ENCODE peak calls at places on chromosomes 4 and X, in ten cellular contexts. N, J, A, D, Z, O, F, M, R and Q are unnamed samples. For H3K4me1, the result is how much of the 10 kb centered on the place peaks cover.

GRCh38 chr4:8152865-8153257 is 5.8 kb downstream of the ABLIM2 start:
- DNase-seq in N (no peak), J (no peak), A (peak), D (no peak), Z (no peak), O (no peak), F (no peak), M (no peak), R (no peak), Q (peak)

GRCh38 chrX:9278475-9279270 is 186.2 kb upstream of the TBL1X start:
- DNase-seq in N (no peak), J (no peak), A (no peak), D (no peak), Z (no peak), O (peak), F (no peak), M (no peak), R (no peak), Q (no peak)

GRCh38 chr4:72899214-72899613 is 170.3 kb downstream of the COX18 start:
- DNase-seq in N (no peak), J (no peak), A (no peak), D (no peak), Z (no peak), O (no peak), F (no peak), M (no peak), R (no peak), Q (no peak)

GRCh38 chr4:31104033-31104432 is 383.9 kb downstream of the PCDH7 start:
- DNase-seq in N (no peak), J (no peak), A (no peak), D (no peak), Z (no peak), O (peak), F (no peak), M (no peak), R (no peak), Q (no peak)

GRCh38 chr4:141853091-141853734 is 216.8 kb downstream of the IL15 start:
- DNase-seq in N (peak), J (no peak), A (no peak), D (no peak), Z (no peak), O (no peak), F (no peak), M (no peak), R (no peak), Q (no peak)

GRCh38 chr4:41410049-41410448 is 127.9 kb upstream of the LIMCH1 start:
- DNase-seq in N (no peak), J (no peak), A (no peak), D (no peak), Z (no peak), O (peak), F (no peak), M (no peak), R (no peak), Q (no peak)

GRCh38 chr4:52914051-52914605 is 52.0 kb downstream of the RASL11B start:
- DNase-seq in N (no peak), J (no peak), A (no peak), D (no peak), Z (peak), O (peak), F (no peak), M (no peak), R (no peak), Q (peak)

GRCh38 chr4:6620891-6621555 is 19.5 kb upstream of the MRFAP1 start:
- DNase-seq in N (no peak), J (no peak), A (no peak), D (no peak), Z (no peak), O (no peak), F (no peak), M (no peak), R (no peak), Q (no peak)

GRCh38 chr4:168551945-168552695 is 55.3 kb downstream of the PALLD start:
- DNase-seq in N (no peak), J (no peak), A (no peak), D (no peak), Z (no peak), O (no peak), F (no peak), M (no peak), R (no peak), Q (no peak)

GRCh38 chrX:42934020-42934701 is 156.2 kb upstream of the PPP1R2C start:
- DNase-seq in N (peak), J (no peak), A (no peak), D (no peak), Z (no peak), O (no peak), F (no peak), M (no peak), R (no peak), Q (no peak)

GRCh38 chr4:151356510-151356909 is 31.1 kb upstream of the SH3D19 start:
- DNase-seq in N (no peak), J (no peak), A (no peak), D (no peak), Z (no peak), O (peak), F (no peak), M (no peak), R (no peak), Q (peak)

GRCh38 chrX:44871114-44871645 is 1.8 kb upstream of the KDM6A start:
- DNase-seq in N (peak), J (no peak), A (peak), D (no peak), Z (peak), O (no peak), F (no peak), M (peak), R (no peak), Q (no peak)

GRCh38 chrX:41559662-41560061 is 112.5 kb downstream of the NYX start:
- DNase-seq in N (no peak), J (no peak), A (no peak), D (no peak), Z (peak), O (peak), F (peak), M (no peak), R (no peak), Q (peak)

GRCh38 chr4:109052699-109053656 is 249.5 kb downstream of the COL25A1 start:
- DNase-seq in N (no peak), J (no peak), A (no peak), D (no peak), Z (no peak), O (no peak), F (no peak), M (no peak), R (no peak), Q (no peak)

GRCh38 chr4:153488719-153489384 is 22.7 kb downstream of the TMEM131L start:
- DNase-seq in N (no peak), J (no peak), A (peak), D (no peak), Z (no peak), O (no peak), F (no peak), M (no peak), R (no peak), Q (no peak)

GRCh38 chrX:9072281-9072680 is 38.4 kb upstream of the FAM9B start:
- DNase-seq in N (no peak), J (no peak), A (no peak), D (no peak), Z (no peak), O (peak), F (peak), M (no peak), R (no peak), Q (no peak)

GRCh38 chrX:130055103-130055502 is 55.2 kb downstream of the ELF4 start:
- DNase-seq in N (no peak), J (no peak), A (peak), D (no peak), Z (no peak), O (peak), F (no peak), M (no peak), R (no peak), Q (no peak)

GRCh38 chr4:5500165-5500564 is 208.2 kb downstream of the EVC2 start:
- DNase-seq in N (no peak), J (peak), A (no peak), D (no peak), Z (no peak), O (peak), F (no peak), M (no peak), R (no peak), Q (no peak)

GRCh38 chrX:45598841-45599240 is 398.2 kb upstream of the DIPK2B start:
- DNase-seq in N (no peak), J (no peak), A (no peak), D (no peak), Z (no peak), O (peak), F (no peak), M (no peak), R (no peak), Q (no peak)

GRCh38 chr4:169115897-169116254 is 105.8 kb upstream of the CBR4 start:
- DNase-seq in N (peak), J (no peak), A (no peak), D (no peak), Z (no peak), O (peak), F (no peak), M (peak), R (no peak), Q (no peak)

GRCh38 chr4:113446019-113446418 is 315.5 kb downstream of the CAMK2D start:
- DNase-seq in N (no peak), J (no peak), A (no peak), D (no peak), Z (no peak), O (peak), F (no peak), M (no peak), R (no peak), Q (no peak)

GRCh38 chrX:55486736-55487135 is 2.9 kb downstream of the USP51 start:
- DNase-seq in N (no peak), J (no peak), A (no peak), D (no peak), Z (no peak), O (no peak), F (no peak), M (no peak), R (no peak), Q (no peak)

GRCh38 chrX:78029663-78030062 is 60.2 kb upstream of the PGAM4 start:
- DNase-seq in N (peak), J (peak), A (no peak), D (no peak), Z (peak), O (peak), F (no peak), M (no peak), R (no peak), Q (peak)

GRCh38 chrX:40440841-40441240 is 139.9 kb upstream of the ATP6AP2 start:
- DNase-seq in N (no peak), J (no peak), A (no peak), D (no peak), Z (no peak), O (no peak), F (no peak), M (no peak), R (no peak), Q (no peak)

GRCh38 chr4:185813133-185813532 is 1.1 kb upstream of the SORBS2 start:
- DNase-seq in N (no peak), J (no peak), A (no peak), D (no peak), Z (no peak), O (no peak), F (no peak), M (no peak), R (no peak), Q (no peak)

GRCh38 chr4:98851806-98852205 is 77.1 kb downstream of the EIF4E start:
- DNase-seq in N (no peak), J (no peak), A (no peak), D (no peak), Z (no peak), O (peak), F (no peak), M (no peak), R (no peak), Q (no peak)

GRCh38 chr4:38930199-38930598 is 62.6 kb downstream of the FAM114A1 start:
- DNase-seq in N (no peak), J (no peak), A (no peak), D (no peak), Z (no peak), O (no peak), F (no peak), M (no peak), R (no peak), Q (no peak)

GRCh38 chrX:57528670-57529255 is 63.0 kb upstream of the ZXDB start:
- DNase-seq in N (no peak), J (no peak), A (no peak), D (no peak), Z (no peak), O (peak), F (no peak), M (no peak), R (peak), Q (no peak)

GRCh38 chr4:3800351-3800750 is 34.2 kb downstream of the ADRA2C start:
- DNase-seq in N (no peak), J (no peak), A (no peak), D (peak), Z (no peak), O (no peak), F (no peak), M (no peak), R (no peak), Q (no peak)

GRCh38 chrX:23386726-23387125 is 52.1 kb downstream of the PTCHD1 start:
- DNase-seq in N (no peak), J (no peak), A (no peak), D (no peak), Z (no peak), O (no peak), F (no peak), M (no peak), R (no peak), Q (no peak)

GRCh38 chrX:30643313-30643821 is 9.9 kb upstream of the GK start:
- DNase-seq in N (no peak), J (no peak), A (no peak), D (no peak), Z (no peak), O (peak), F (no peak), M (no peak), R (no peak), Q (no peak)

GRCh38 chr4:184453402-184454160 is 20.8 kb downstream of the IRF2 start:
- DNase-seq in N (peak), J (no peak), A (no peak), D (no peak), Z (no peak), O (peak), F (no peak), M (peak), R (peak), Q (peak)

GRCh38 chr4:152021788-152022438 is 261.1 kb upstream of the GATB start:
- DNase-seq in N (no peak), J (no peak), A (peak), D (no peak), Z (no peak), O (no peak), F (no peak), M (no peak), R (no peak), Q (no peak)

DNA sequence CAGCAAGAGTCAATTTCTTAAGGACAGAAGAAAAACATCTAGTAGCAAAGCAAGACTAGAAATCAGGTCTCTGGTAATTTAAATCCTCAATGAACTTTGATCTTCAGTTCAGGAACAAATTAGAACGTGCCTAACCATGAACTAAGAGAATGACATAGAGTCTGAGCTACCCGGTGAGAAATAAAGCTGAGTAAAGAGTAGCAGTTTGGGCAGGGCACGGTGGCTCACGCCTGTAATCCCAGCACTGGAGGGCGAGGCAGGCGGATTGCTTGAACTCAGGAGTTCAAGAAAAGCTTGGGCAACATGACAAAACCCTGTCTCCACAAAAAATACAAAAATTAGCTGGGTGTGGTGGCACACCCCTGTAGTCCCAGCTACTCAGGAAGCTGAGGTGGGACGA is 37.7 kb downstream of the ACE2 start:
- DNase-seq in N (peak), J (no peak), A (no peak), D (no peak), Z (no peak), O (no peak), F (no peak), M (no peak), R (no peak), Q (no peak)
- H3K4me1 ChIP-seq in N (under half), J (under half), A (under half), D (under half), Z (under half), O (under half), F (under half), M (under half), R (under half), Q (under half)

DNA sequence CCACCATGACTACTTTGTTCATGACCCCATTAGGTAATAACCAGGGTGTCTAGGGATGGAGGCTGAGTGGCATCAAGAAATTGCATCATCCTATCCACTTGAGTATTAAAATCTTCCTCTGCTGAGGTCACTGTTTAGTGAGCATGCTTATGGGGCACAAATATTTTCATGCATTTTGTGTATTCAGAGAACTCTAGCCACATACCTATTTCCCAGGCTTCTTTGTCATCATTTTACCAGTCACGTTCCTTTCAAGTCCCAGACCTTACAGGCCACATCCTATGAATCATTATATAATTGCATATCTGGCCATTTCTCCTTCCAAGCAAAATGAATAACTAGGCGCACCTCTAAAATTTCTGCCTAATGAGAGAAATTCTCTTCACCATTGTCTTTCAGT is 1882.9 kb upstream of the AGA start:
- DNase-seq in N (no peak), J (no peak), A (no peak), D (no peak), Z (no peak), O (no peak), F (no peak), M (no peak), R (no peak), Q (no peak)
- H3K4me3 ChIP-seq in N (no peak), J (no peak), A (no peak), D (no peak), Z (no peak), O (no peak), F (no peak), M (no peak), R (no peak), Q (no peak)

DNA sequence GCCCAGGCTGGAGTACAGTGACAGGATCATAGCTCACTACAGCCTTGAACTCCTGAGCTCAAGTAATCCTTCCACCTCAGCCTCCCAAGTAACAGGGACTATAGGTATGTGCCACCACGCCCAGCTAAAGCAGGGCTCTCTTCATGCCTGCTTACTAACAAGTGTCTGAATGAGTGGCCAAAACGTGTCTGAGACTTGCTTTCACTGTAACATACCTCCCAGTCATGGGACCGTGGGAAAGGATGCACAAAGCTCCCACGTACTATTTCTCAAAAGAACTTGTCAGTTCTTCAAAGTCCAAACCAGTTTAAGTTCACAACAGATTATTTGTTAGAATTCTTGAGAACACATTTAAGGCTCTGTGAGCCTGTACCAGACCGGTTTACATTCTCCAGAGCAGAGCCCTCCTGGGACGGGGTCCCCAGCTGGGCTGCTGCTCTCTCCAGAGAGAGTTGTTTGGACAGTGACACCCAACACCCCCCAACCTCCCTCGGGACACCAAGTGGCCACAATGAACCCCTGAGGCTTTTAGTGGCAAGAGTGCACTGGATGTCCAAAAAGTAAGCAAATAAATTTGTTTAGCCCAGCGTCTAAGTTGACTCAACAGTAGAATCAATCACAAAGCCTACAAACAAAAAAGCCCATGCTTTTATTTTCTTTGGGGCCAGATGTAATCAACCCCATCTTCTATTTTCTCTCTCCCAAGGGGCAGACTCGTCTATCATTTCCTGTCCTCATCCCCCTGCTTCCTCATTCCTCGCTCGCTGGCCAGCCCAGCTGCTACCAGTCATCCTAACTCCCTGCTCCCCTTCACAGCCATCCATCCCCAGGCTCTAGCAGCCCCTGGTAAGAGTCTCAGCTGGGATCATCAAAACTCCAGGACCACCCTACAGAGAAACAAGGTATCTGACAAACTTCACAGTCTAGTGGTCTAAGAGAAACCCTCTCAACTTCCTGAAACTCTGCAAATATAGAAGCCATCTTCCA is 23.9 kb downstream of the SH3KBP1 start:
- DNase-seq in N (no peak), J (no peak), A (no peak), D (no peak), Z (no peak), O (peak), F (no peak), M (no peak), R (no peak), Q (no peak)
- TF ChIP-seq POLR2A in N (no peak), J (no peak), A (no peak), D (no peak), Z (no peak), O (no peak), F (no peak), M (no peak), R (no peak), Q (no peak)

GRCh38 chrX:134691453-134691852 is 33.2 kb upstream of the PLAC1 start:
- DNase-seq in N (no peak), J (no peak), A (no peak), D (no peak), Z (no peak), O (no peak), F (no peak), M (no peak), R (no peak), Q (no peak)
- H3K4me1 ChIP-seq in N (under half), J (under half), A (under half), D (under half), Z (under half), O (under half), F (under half), M (under half), R (under half), Q (under half)

GRCh38 chr4:21596521-21596920 is 352.1 kb downstream of the KCNIP4 start:
- DNase-seq in N (no peak), J (no peak), A (no peak), D (no peak), Z (no peak), O (no peak), F (no peak), M (no peak), R (no peak), Q (no peak)
- H3K4me3 ChIP-seq in N (no peak), J (no peak), A (no peak), D (no peak), Z (no peak), O (no peak), F (no peak), M (no peak), R (no peak), Q (no peak)